ENCODE peak calls at places on chromosome 21, in six cellular contexts. G is brain microvascular endothelial cell, B is tibial artery, O is fibroblast of lung, Y is heart left ventricle, L is left ventricle myocardium inferior. R is an unnamed sample.

GRCh38 chr21:46011267-46011967 is 29.8 kb downstream of the COL6A1 start:
- DNase-seq in G (no peak), B (no peak), O (no peak), Y (no peak), L (no peak), R (peak; percentile 56)

GRCh38 chr21:43622796-43623195 is 36.5 kb downstream of the HSF2BP start:
- DNase-seq in G (no peak), B (no peak), O (no peak), Y (no peak), L (no peak), R (no peak)

GRCh38 chr21:45595574-45596295 is 47.8 kb upstream of the PCBP3 start:
- DNase-seq in G (no peak), B (no peak), O (no peak), Y (no peak), L (no peak), R (peak; percentile 80)

GRCh38 chr21:45386728-45387371 is 18.1 kb upstream of the COL18A1 start:
- DNase-seq in G (peak; percentile 84), B (peak; percentile 73), O (peak; percentile 90), Y (peak; percentile 58), L (peak; percentile 37), R (peak; percentile 100)

GRCh38 chr21:46184625-46185555 is 631 bp upstream of the SPATC1L start:
- DNase-seq in G (peak; percentile 81), B (peak; percentile 65), O (peak; percentile 94), Y (peak; percentile 92), L (peak; percentile 88), R (no peak)

GRCh38 chr21:46322351-46323226 is 1.1 kb downstream of the C21orf58 start:
- DNase-seq in G (peak; percentile 42), B (no peak), O (peak; percentile 62), Y (no peak), L (no peak), R (peak; percentile 88)

GRCh38 chr21:46663754-46664153 is 28.3 kb downstream of the PRMT2 start:
- DNase-seq in G (no peak), B (no peak), O (no peak), Y (no peak), L (no peak), R (peak; percentile 77)

GRCh38 chr21:44370027-44370735 is 16.8 kb downstream of the TRPM2 start:
- DNase-seq in G (peak; percentile 2), B (no peak), O (peak; percentile 37), Y (no peak), L (no peak), R (peak; percentile 94)

GRCh38 chr21:34092241-34092921 is 19.0 kb downstream of the MRPS6 start:
- DNase-seq in G (no peak), B (no peak), O (no peak), Y (no peak), L (no peak), R (peak; percentile 36)

GRCh38 chr21:38241029-38241740 is 15.6 kb upstream of the KCNJ15 start:
- DNase-seq in G (peak; percentile 72), B (peak; percentile 71), O (peak; percentile 80), Y (peak; percentile 56), L (peak; percentile 24), R (peak; percentile 65)

GRCh38 chr21:44880762-44881585 is 7.5 kb upstream of the PTTG1IP start:
- DNase-seq in G (peak; percentile 32), B (no peak), O (peak; percentile 86), Y (peak; percentile 26), L (no peak), R (peak; percentile 94)

GRCh38 chr21:45009616-45010015 is 64.8 kb upstream of the ADARB1 start:
- DNase-seq in G (no peak), B (no peak), O (no peak), Y (no peak), L (no peak), R (no peak)

GRCh38 chr21:27700974-27701614 is 734.2 kb upstream of the ADAMTS5 start:
- DNase-seq in G (peak; percentile 87), B (peak; percentile 80), O (peak; percentile 57), Y (peak; percentile 82), L (peak; percentile 83), R (peak; percentile 73)

GRCh38 chr21:25507522-25507921 is 99.8 kb downstream of the MRPL39 start:
- DNase-seq in G (no peak), B (no peak), O (no peak), Y (no peak), L (no peak), R (no peak)

GRCh38 chr21:32742470-32742869 is 14.7 kb upstream of the SYNJ1 start:
- DNase-seq in G (no peak), B (no peak), O (no peak), Y (no peak), L (no peak), R (no peak)
- H3K4me3 ChIP-seq in G (no peak overlapping the region), B (no peak overlapping the region), O (no peak overlapping the region), Y (no peak overlapping the region), L (no peak overlapping the region), R (no peak overlapping the region)

DNA sequence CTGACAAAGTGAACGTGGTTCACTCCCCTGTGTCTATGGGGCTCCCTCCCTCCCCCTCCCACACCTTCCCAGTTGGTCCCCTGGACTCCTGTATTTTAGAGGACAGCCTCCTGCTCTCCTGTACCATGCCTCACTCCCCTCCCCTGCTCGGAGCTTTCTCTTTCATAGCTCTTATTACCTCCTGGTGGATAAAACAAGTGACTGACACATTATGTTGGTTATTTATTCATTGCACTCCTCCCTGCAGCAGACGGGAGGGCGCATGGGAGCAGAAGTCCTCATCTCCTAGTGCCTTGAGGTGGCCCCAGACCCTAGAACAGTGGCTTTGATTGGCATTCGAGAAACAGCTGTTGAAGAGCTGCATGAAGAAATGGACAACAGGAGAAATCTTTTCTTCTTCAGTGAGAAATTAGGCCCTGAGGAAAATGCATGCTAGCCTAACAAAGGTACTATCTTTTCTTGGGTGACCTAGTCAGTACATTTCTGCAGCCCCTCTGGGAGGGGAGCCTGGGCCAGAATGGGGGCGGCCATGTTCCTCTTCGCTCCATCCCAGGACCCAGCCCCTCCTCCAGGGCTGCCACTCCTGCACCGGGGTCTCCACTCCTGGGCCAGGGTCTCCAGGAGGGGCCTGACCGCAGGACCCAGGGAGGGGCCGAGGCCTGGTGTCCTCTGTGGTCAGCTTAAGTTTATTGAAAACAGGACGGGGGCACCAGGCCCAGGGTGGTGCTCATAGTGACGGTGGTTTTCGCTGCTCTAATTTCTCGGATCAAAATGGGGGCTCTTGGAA is 1.2 kb upstream of the TFF1 start:
- DNase-seq in G (no peak), B (no peak), O (no peak), Y (no peak), L (no peak), R (no peak)
- TF ChIP-seq CTCF in G (no peak), B (no peak), O (no peak), Y (no peak), L (no peak), R (no peak)

DNA sequence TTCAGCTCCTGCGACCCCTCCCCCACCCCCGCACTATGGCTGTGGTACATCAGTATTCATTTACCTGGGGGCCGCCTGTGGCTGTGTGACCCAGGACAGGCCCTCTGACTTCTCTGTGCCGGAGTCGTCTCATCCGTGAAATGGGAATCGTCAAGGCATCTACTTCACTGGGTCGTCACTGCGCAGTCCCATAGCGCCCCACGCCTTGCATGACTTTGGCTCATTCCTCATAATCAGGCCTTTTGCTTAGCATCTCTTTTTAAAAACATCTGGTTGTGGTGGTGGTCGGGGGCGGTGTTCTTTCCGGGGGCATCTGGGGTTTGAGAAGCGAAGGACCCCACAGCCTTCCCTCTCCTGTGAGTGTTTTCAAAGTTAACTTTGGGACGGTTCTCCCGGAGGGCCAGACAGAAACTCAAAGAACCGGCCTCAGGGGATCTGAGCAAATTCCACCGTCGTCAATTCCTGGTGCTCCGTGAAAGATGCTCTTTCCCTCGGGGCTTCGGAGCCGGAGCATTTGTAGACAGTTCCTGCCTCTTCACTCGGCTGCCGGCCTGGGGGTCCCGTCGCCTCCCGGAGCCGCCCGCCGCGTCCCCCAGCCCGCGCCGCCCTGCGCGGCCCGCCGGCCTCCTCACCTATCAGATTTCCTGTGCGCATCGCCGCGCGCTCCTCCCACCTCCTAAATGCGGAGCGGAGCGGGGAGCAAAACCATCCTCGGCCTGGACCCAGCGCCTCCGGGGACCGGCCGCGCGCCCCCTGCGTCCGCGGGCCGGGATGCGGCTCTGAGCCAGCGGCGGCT is at the start of gene B3GALT5:
- DNase-seq in G (no peak), B (no peak), O (peak; percentile 72), Y (no peak), L (no peak), R (peak; percentile 88)
- H3K4me3 ChIP-seq in G (peak within 1 kb of the TSS; percentile 48), B (peak within 1 kb of the TSS; percentile 32), O (no peak within 1 kb of the TSS), Y (peak within 1 kb of the TSS; percentile 49), L (peak within 1 kb of the TSS; percentile 59), R (peak within 1 kb of the TSS; percentile 58)

GRCh38 chr21:14353712-14354111 is 29.2 kb downstream of the HSPA13 start:
- DNase-seq in G (no peak), B (no peak), O (no peak), Y (no peak), L (no peak), R (no peak)
- TF ChIP-seq CTCF in G (no peak), B (no peak), O (no peak), Y (no peak), L (no peak), R (no peak)

GRCh38 chr21:29022141-29022540 is 2.3 kb upstream of the USP16 start:
- DNase-seq in G (no peak), B (no peak), O (no peak), Y (no peak), L (no peak), R (no peak)

GRCh38 chr21:29018540-29018939 is 609 bp downstream of the RWDD2B start:
- DNase-seq in G (no peak), B (no peak), O (peak; percentile 45), Y (no peak), L (no peak), R (peak; percentile 56)

DNA sequence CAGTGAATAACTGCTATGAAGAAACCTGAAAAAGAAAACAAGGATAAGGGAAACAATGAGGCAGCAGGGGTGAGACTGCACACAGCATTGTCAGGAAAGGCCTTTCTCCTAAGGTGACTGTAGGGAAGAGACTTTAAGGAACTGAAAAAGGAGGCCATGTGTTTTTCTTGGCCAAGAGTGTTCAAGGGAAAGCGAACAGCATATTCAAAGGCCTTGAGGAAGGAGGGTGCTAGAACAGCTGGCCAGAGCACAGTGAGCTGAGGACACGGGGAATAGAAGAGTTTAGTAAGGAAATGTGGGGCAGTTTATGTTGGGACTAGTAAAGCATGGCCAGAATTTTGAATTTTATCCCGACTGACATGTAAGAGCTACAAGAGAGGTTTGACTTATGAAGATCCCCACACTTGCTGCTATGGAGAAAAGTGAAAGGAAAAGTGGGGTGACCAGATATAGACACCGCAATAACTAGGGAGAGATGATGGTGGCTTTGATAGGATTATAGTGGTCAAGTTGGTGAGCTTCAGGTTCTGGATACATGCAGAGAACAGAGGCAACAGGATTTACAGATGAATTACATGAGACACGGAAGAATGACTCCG is 1.4 kb downstream of the RWDD2B start:
- DNase-seq in G (no peak), B (no peak), O (no peak), Y (no peak), L (no peak), R (peak; percentile 52)
- H3K4me3 ChIP-seq in G (no peak overlapping the region), B (peak overlapping the region; percentile 74), O (peak overlapping the region; percentile 73), Y (peak overlapping the region; percentile 97), L (peak overlapping the region; percentile 80), R (peak overlapping the region; percentile 97)

GRCh38 chr21:40841524-40842196 is 5.3 kb downstream of the DSCAM start:
- DNase-seq in G (no peak), B (peak; percentile 28), O (peak; percentile 40), Y (peak; percentile 48), L (peak; percentile 33), R (no peak)
- TF ChIP-seq CTCF in G (peak; percentile 64), B (no peak), O (no peak), Y (peak; percentile 55), L (peak; percentile 62), R (no peak)

GRCh38 chr21:30269803-30270530 is 12.8 kb downstream of the KRTAP24-1 start:
- DNase-seq in G (no peak), B (no peak), O (no peak), Y (no peak), L (no peak), R (no peak)
- H3K4me3 ChIP-seq in G (no peak overlapping the region), B (no peak overlapping the region), O (no peak overlapping the region), Y (no peak overlapping the region), L (no peak overlapping the region), R (no peak overlapping the region)

R was measured in osteoblast.